ENCODE peak calls at places on chromosomes 5 and 9, in seven cellular contexts. Q is stimulated activated CD4-positive, alpha-beta T cell treated with anti-CD3 and anti-CD28 coated beads, TNF-alpha, amount 100 ng/mL, for 48 hours; Y is NCI-H2029; D is iris pigment epithelial cell; Z is GOT3; X is fibroblast of the conjunctiva; U is neural progenitor cell. N is an unnamed sample.

GRCh38 chr5:172871982-172872381 is 37.9 kb downstream of the ERGIC1 start:
- DNase-seq in Q (no peak), Y (no peak), D (peak; percentile 72), Z (no peak), X (no peak), U (no peak), N (no peak)

GRCh38 chr9:125743687-125744428 is 3.3 kb upstream of the PBX3 start:
- DNase-seq in Q (no peak), Y (no peak), D (no peak), Z (no peak), X (no peak), U (no peak), N (no peak)

GRCh38 chr5:74374656-74375055 is 265.9 kb downstream of the ENC1 start:
- DNase-seq in Q (no peak), Y (no peak), D (no peak), Z (no peak), X (no peak), U (no peak), N (no peak)

GRCh38 chr9:95462419-95463121 is 54.2 kb downstream of the PTCH1 start:
- DNase-seq in Q (peak; percentile 71), Y (peak; percentile 83), D (peak; percentile 84), Z (no peak), X (peak; percentile 73), U (peak; percentile 70), N (peak; percentile 72)

GRCh38 chr5:176732306-176732705 is 78.1 kb upstream of the UNC5A start:
- DNase-seq in Q (no peak), Y (no peak), D (no peak), Z (no peak), X (no peak), U (no peak), N (no peak)

GRCh38 chr9:8734760-8735159 is 935.2 kb upstream of the DMAC1 start:
- DNase-seq in Q (no peak), Y (no peak), D (no peak), Z (no peak), X (no peak), U (peak; percentile 24), N (no peak)

GRCh38 chr5:6633469-6634326 is 458 bp downstream of the SRD5A1 start:
- DNase-seq in Q (no peak), Y (peak; percentile 35), D (peak; percentile 44), Z (no peak), X (no peak), U (peak; percentile 79), N (no peak)

GRCh38 chr9:136339173-136339957 is 12.0 kb downstream of the GPSM1 start:
- DNase-seq in Q (no peak), Y (peak; percentile 26), D (peak; percentile 48), Z (no peak), X (no peak), U (peak; percentile 93), N (no peak)

GRCh38 chr5:178786859-178787499 is 56.5 kb upstream of the ZNF354A start:
- DNase-seq in Q (no peak), Y (no peak), D (peak; percentile 82), Z (peak; percentile 23), X (peak; percentile 4), U (no peak), N (no peak)

GRCh38 chr9:126906086-126906485 is 8.5 kb upstream of the RALGPS1 start:
- DNase-seq in Q (no peak), Y (no peak), D (no peak), Z (no peak), X (no peak), U (no peak), N (no peak)

GRCh38 chr9:35489313-35490154 is at the start of gene RUSC2:
- DNase-seq in Q (peak; percentile 52), Y (peak; percentile 85), D (peak; percentile 95), Z (peak; percentile 76), X (peak; percentile 78), U (peak; percentile 97), N (peak; percentile 87)

GRCh38 chr9:93682155-93682968 is 106.0 kb downstream of the PHF2 start:
- DNase-seq in Q (peak; percentile 53), Y (peak; percentile 71), D (peak; percentile 42), Z (no peak), X (peak; percentile 20), U (peak; percentile 79), N (peak; percentile 43)

GRCh38 chr5:43193171-43193951 is 1.3 kb downstream of the NIM1K start:
- DNase-seq in Q (peak; percentile 43), Y (peak; percentile 25), D (peak; percentile 95), Z (peak; percentile 9), X (peak; percentile 96), U (peak; percentile 56), N (no peak)

GRCh38 chr5:152372875-152373274 is 32.2 kb downstream of the NMUR2 start:
- DNase-seq in Q (no peak), Y (no peak), D (no peak), Z (no peak), X (no peak), U (no peak), N (no peak)

GRCh38 chr5:172913117-172913850 is 45.9 kb upstream of the RPL26L1 start:
- DNase-seq in Q (no peak), Y (no peak), D (no peak), Z (no peak), X (no peak), U (no peak), N (no peak)

GRCh38 chr5:181161534-181162175 is 14.3 kb downstream of the OR2V2 start:
- DNase-seq in Q (no peak), Y (no peak), D (no peak), Z (no peak), X (no peak), U (no peak), N (no peak)

GRCh38 chr5:7597058-7597457 is 201.1 kb downstream of the ADCY2 start:
- DNase-seq in Q (no peak), Y (no peak), D (no peak), Z (no peak), X (no peak), U (no peak), N (no peak)

GRCh38 chr5:15727375-15727774 is 227.4 kb downstream of the FBXL7 start:
- DNase-seq in Q (no peak), Y (no peak), D (no peak), Z (no peak), X (no peak), U (no peak), N (no peak)

GRCh38 chr5:28301676-28302075 is 1263.3 kb upstream of the CDH9 start:
- DNase-seq in Q (no peak), Y (no peak), D (peak; percentile 97), Z (no peak), X (peak; percentile 76), U (no peak), N (no peak)

GRCh38 chr5:106493910-106494309 is 1176.8 kb downstream of the EFNA5 start:
- DNase-seq in Q (no peak), Y (no peak), D (no peak), Z (no peak), X (no peak), U (no peak), N (no peak)

GRCh38 chr5:16406630-16407029 is 59.0 kb downstream of the ZNF622 start:
- DNase-seq in Q (no peak), Y (peak; percentile 42), D (no peak), Z (no peak), X (no peak), U (no peak), N (no peak)

GRCh38 chr5:181223041-181223728 is at the start of gene TRIM41:
- DNase-seq in Q (peak; percentile 97), Y (no peak), D (peak; percentile 99), Z (no peak), X (peak; percentile 98), U (peak; percentile 99), N (no peak)

GRCh38 chr9:35570709-35571108 is 34.4 kb upstream of the TESK1 start:
- DNase-seq in Q (peak; percentile 20), Y (no peak), D (no peak), Z (no peak), X (no peak), U (no peak), N (no peak)

GRCh38 chr9:95772320-95773060 is 103.0 kb upstream of the ERCC6L2 start:
- DNase-seq in Q (no peak), Y (no peak), D (peak; percentile 55), Z (no peak), X (no peak), U (peak; percentile 91), N (no peak)

GRCh38 chr5:88656196-88656935 is 226.6 kb downstream of the MEF2C start:
- DNase-seq in Q (no peak), Y (no peak), D (no peak), Z (no peak), X (no peak), U (no peak), N (no peak)